ENCODE peak calls at places on chromosomes 1 and 21, in five cellular contexts. J is neuronal stem cell, H is trophoblast cell, T is H1, U is H9. B is an unnamed sample.

GRCh38 chr1:233982827-233983518 is 78.5 kb downstream of the SLC35F3 start:
- DNase-seq in J (no peak), H (no peak), T (no peak), U (no peak), B (no peak)

GRCh38 chr1:179973198-179974114 is 18.8 kb downstream of the CEP350 start:
- DNase-seq in J (no peak), H (no peak), T (no peak), U (no peak), B (no peak)

GRCh38 chr1:240496356-240496755 is 115.6 kb downstream of the GREM2 start:
- DNase-seq in J (no peak), H (peak; percentile 86), T (no peak), U (no peak), B (no peak)

GRCh38 chr1:222769181-222769580 is 32.2 kb downstream of the FAM177B start:
- DNase-seq in J (no peak), H (no peak), T (no peak), U (no peak), B (no peak)

GRCh38 chr1:182080955-182081582 is 19.6 kb upstream of the ZNF648 start:
- DNase-seq in J (peak; percentile 38), H (peak; percentile 74), T (peak; percentile 58), U (peak; percentile 49), B (peak; percentile 15)

GRCh38 chr1:106995970-106996369 is 60.5 kb upstream of the PRMT6 start:
- DNase-seq in J (no peak), H (no peak), T (no peak), U (no peak), B (no peak)

GRCh38 chr21:18951291-18952038 is 547.9 kb upstream of the TMPRSS15 start:
- DNase-seq in J (peak; percentile 51), H (peak; percentile 7), T (peak; percentile 55), U (peak; percentile 62), B (peak; percentile 15)

GRCh38 chr1:97608272-97608671 is 312.6 kb downstream of the DPYD start:
- DNase-seq in J (no peak), H (no peak), T (no peak), U (no peak), B (no peak)

GRCh38 chr1:84538599-84538998 is 32.2 kb upstream of the GNG5 start:
- DNase-seq in J (no peak), H (no peak), T (no peak), U (no peak), B (no peak)

GRCh38 chr1:16965486-16966067 is 14.8 kb downstream of the MFAP2 start:
- DNase-seq in J (no peak), H (no peak), T (no peak), U (no peak), B (no peak)

GRCh38 chr1:29527314-29528004 is 291.1 kb downstream of the PTPRU start:
- DNase-seq in J (no peak), H (no peak), T (no peak), U (no peak), B (no peak)

GRCh38 chr1:226653311-226653921 is 85.7 kb downstream of the ITPKB start:
- DNase-seq in J (no peak), H (no peak), T (no peak), U (no peak), B (no peak)

GRCh38 chr1:77126309-77126708 is 92.9 kb downstream of the PIGK start:
- DNase-seq in J (peak; percentile 61), H (peak; percentile 77), T (no peak), U (peak; percentile 35), B (peak; percentile 70)

GRCh38 chr21:41357546-41357945 is 4.3 kb upstream of the MX2 start:
- DNase-seq in J (no peak), H (no peak), T (no peak), U (no peak), B (no peak)

GRCh38 chr1:22114083-22115012 is 28.5 kb downstream of the WNT4 start:
- DNase-seq in J (peak; percentile 30), H (no peak), T (peak; percentile 54), U (peak; percentile 28), B (peak; percentile 76)

GRCh38 chr1:200302192-200302892 is 107.5 kb downstream of the ZNF281 start:
- DNase-seq in J (no peak), H (peak; percentile 41), T (peak; percentile 64), U (peak; percentile 36), B (peak; percentile 65)

GRCh38 chr1:212470059-212470458 is 37.3 kb downstream of the NENF start:
- DNase-seq in J (no peak), H (peak; percentile 94), T (no peak), U (no peak), B (peak; percentile 91)

GRCh38 chr1:29688477-29689365 is 452.4 kb downstream of the PTPRU start:
- DNase-seq in J (no peak), H (no peak), T (no peak), U (no peak), B (peak; percentile 79)

GRCh38 chr1:18934205-18935000 is 22.1 kb downstream of the IFFO2 start:
- DNase-seq in J (no peak), H (no peak), T (no peak), U (no peak), B (no peak)

GRCh38 chr1:22117238-22117637 is 25.7 kb downstream of the WNT4 start:
- DNase-seq in J (no peak), H (no peak), T (no peak), U (peak; percentile 18), B (no peak)

GRCh38 chr21:42654179-42654912 is 925 bp downstream of the PDE9A start:
- DNase-seq in J (peak; percentile 69), H (no peak), T (peak; percentile 62), U (no peak), B (peak; percentile 75)

GRCh38 chr21:43760391-43760958 is 15.6 kb downstream of the CSTB start:
- DNase-seq in J (no peak), H (no peak), T (no peak), U (no peak), B (no peak)

GRCh38 chr1:14970115-14970798 is 183.3 kb upstream of the TMEM51 start:
- DNase-seq in J (no peak), H (peak; percentile 76), T (no peak), U (peak; percentile 54), B (peak; percentile 87)

GRCh38 chr1:19342077-19342775 is 30.1 kb downstream of the SLC66A1 start:
- DNase-seq in J (no peak), H (peak; percentile 7), T (no peak), U (no peak), B (no peak)

GRCh38 chr1:18820791-18821641 is 38.4 kb downstream of the TAS1R2 start:
- DNase-seq in J (peak; percentile 78), H (peak; percentile 85), T (peak; percentile 97), U (peak; percentile 89), B (peak; percentile 49)

GRCh38 chr1:154170547-154171221 is 15.8 kb upstream of the NUP210L start:
- DNase-seq in J (no peak), H (no peak), T (no peak), U (no peak), B (no peak)

GRCh38 chr1:227401562-227402342 is 83.5 kb upstream of the CDC42BPA start:
- DNase-seq in J (no peak), H (no peak), T (no peak), U (no peak), B (no peak)

GRCh38 chr1:2432519-2432918 is 20.2 kb upstream of the PEX10 start:
- DNase-seq in J (no peak), H (no peak), T (no peak), U (no peak), B (no peak)

GRCh38 chr1:181028241-181029014 is 5.4 kb upstream of the MR1 start:
- DNase-seq in J (no peak), H (no peak), T (no peak), U (no peak), B (peak; percentile 54)

GRCh38 chr1:181021155-181021554 is 1.5 kb downstream of the STX6 start:
- DNase-seq in J (no peak), H (no peak), T (no peak), U (no peak), B (no peak)

GRCh38 chr1:181021811-181022434 is 747 bp downstream of the STX6 start:
- DNase-seq in J (peak; percentile 59), H (peak; percentile 63), T (peak; percentile 63), U (peak; percentile 71), B (peak; percentile 73)

GRCh38 chr1:181018901-181019681 is 3.6 kb downstream of the STX6 start:
- DNase-seq in J (no peak), H (no peak), T (no peak), U (no peak), B (no peak)

DNA sequence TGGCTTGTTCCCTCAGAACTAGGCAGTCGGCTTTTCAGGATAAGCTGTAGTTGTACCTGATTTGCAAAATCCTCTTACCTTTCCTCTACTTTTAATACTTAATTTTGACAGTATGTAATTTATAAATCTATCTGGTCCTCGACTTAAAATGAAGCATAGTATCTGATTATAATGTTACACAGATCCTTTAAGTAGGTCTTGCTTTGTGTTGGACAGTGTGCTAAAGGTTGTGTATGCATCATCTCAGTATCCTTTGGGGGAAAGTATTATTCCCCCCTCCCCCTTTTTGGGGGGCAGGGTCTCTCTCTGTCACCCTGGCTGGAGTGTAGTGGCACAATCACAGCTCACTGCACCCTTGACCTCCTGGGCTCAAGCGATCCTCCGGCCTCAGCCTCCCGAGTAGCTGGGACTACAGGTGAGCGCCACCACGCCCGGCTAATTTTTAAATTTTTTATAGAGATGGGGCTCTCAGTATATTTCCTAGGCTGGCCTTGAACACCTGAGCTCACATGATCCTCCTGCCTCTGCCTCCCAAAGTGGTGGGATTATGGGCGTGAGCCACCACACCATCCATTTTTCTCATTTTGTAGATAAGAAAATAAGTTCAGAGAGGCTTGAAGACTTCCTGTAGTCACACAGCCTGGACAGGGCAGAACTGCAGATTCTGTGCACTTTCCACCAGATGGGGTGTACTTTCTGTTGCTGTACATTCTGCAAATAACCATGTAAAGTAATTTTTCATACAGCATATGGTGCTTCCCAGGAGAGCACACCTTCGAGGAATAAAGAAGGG is 791 bp upstream of the STX6 start:
- DNase-seq in J (no peak), H (no peak), T (no peak), U (no peak), B (no peak)
- H3K9ac ChIP-seq in J (no peak overlapping the region), H (no peak overlapping the region), T (no peak overlapping the region), U (no peak overlapping the region), B (peak overlapping the region; percentile 80)

GRCh38 chr1:198003468-198003867 is 86.3 kb downstream of the LHX9 start:
- DNase-seq in J (no peak), H (no peak), T (no peak), U (no peak), B (no peak)
- H2BK12ac ChIP-seq in J (no peak overlapping the region), H (no peak overlapping the region), T (no peak overlapping the region), U (no peak overlapping the region), B (no peak overlapping the region)

DNA sequence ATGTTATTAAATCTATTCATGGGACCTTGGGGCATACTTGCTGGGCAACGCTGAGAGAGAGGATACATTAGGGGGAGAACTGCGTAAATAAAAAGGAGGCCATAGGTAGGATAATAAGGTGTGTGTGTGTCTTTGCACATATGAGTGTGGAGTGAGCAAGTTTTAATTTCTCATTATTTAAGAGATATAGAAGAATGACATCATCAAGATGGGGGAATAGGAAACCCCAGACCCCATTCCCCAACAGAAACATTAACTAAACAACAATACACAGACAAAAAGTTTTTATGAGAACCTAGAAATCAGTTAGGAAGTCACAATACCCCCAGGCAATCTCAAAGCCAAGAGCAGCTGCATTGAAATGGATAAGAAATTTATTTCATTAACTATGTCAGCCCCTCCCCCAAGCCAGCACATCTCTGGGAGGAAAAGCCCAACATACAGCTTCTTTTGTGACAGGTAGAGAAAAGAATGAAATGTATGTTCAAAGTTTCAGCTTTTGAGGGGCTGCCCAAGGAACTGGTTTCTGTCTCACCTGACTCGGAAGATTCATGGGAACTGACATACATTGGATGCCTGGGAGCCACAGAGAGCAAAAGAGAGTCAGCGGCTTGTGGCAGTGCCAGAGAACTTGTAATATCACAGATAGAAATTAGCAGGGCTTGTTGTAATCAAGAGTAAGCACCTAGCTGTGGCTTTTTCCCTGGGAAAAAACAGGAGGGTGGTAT is 234.3 kb upstream of the NFIA start:
- DNase-seq in J (no peak), H (peak; percentile 23), T (no peak), U (peak; percentile 35), B (no peak)
- H3K9ac ChIP-seq in J (no peak overlapping the region), H (no peak overlapping the region), T (no peak overlapping the region), U (no peak overlapping the region), B (no peak overlapping the region)

GRCh38 chr1:37540036-37540785 is 13.9 kb downstream of the SNIP1 start:
- DNase-seq in J (no peak), H (no peak), T (no peak), U (no peak), B (no peak)
- H2BK12ac ChIP-seq in J (no peak overlapping the region), H (no peak overlapping the region), T (no peak overlapping the region), U (no peak overlapping the region), B (no peak overlapping the region)